ENCODE peak calls at places on chromosomes 2 and 18, in eight cellular contexts. V is GM13976, L is ascending aorta, T is adrenal gland, X is GM13977, S is fibroblast of mammary gland, P is H9, Z is A549. K is an unnamed sample.

GRCh38 chr2:31558401-31559295 is 22.1 kb downstream of the SRD5A2 start:
- DNase-seq in X (no peak), L (no peak), V (no peak), S (peak; percentile 78), Z (no peak), P (no peak), T (no peak), K (no peak)

GRCh38 chr2:223563462-223563861 is 38.7 kb downstream of the SCG2 start:
- DNase-seq in V (no peak), S (peak; percentile 94), P (no peak), T (no peak), L (no peak), X (no peak), Z (peak; percentile 82), K (no peak)

GRCh38 chr2:222939208-222939846 is 78.5 kb downstream of the ACSL3 start:
- DNase-seq in T (peak; percentile 66), V (peak; percentile 28), P (peak; percentile 84), Z (no peak), S (peak; percentile 74), L (no peak), X (peak; percentile 21), K (peak; percentile 24)

GRCh38 chr2:771538-771937 is 94.3 kb upstream of the TMEM18 start:
- DNase-seq in T (no peak), Z (no peak), S (no peak), L (no peak), V (no peak), X (no peak), P (no peak), K (no peak)

GRCh38 chr2:226873051-226873620 is 37.3 kb downstream of the RHBDD1 start:
- DNase-seq in L (no peak), P (no peak), Z (no peak), T (no peak), X (peak; percentile 6), S (peak; percentile 52), V (peak; percentile 8), K (no peak)

GRCh38 chr2:209960676-209961630 is 41.5 kb upstream of the RPE start:
- DNase-seq in Z (peak; percentile 18), T (peak; percentile 82), P (peak; percentile 73), S (peak; percentile 55), X (peak; percentile 44), L (peak; percentile 64), V (peak; percentile 38), K (peak; percentile 40)

GRCh38 chr2:16318474-16319195 is 347.0 kb downstream of the CYRIA start:
- DNase-seq in L (no peak), P (peak; percentile 47), V (no peak), X (no peak), Z (no peak), T (no peak), S (no peak), K (peak; percentile 36)

GRCh38 chr18:8798996-8799395 is 93.6 kb downstream of the MTCL1 start:
- DNase-seq in S (peak; percentile 8), L (no peak), P (no peak), T (peak; percentile 78), Z (no peak), X (no peak), V (no peak), K (no peak)

GRCh38 chr2:226911932-226912331 is 76.1 kb downstream of the RHBDD1 start:
- DNase-seq in X (no peak), Z (no peak), S (peak; percentile 79), P (no peak), T (no peak), V (no peak), L (no peak), K (no peak)

GRCh38 chr18:9960263-9960904 is 46.6 kb downstream of the VAPA start:
- DNase-seq in T (no peak), P (no peak), X (no peak), V (no peak), L (no peak), Z (no peak), S (no peak), K (no peak)

GRCh38 chr18:79934311-79935097 is 16.9 kb downstream of the SLC66A2 start:
- DNase-seq in L (peak; percentile 51), P (peak; percentile 31), X (no peak), V (no peak), Z (no peak), S (no peak), T (peak; percentile 73), K (no peak)

GRCh38 chr2:10267551-10268465 is 34.9 kb upstream of the HPCAL1 start:
- DNase-seq in L (peak; percentile 53), Z (no peak), S (no peak), X (no peak), T (peak; percentile 51), V (no peak), P (peak; percentile 61), K (no peak)

GRCh38 chr2:8252997-8253694 is 428.7 kb upstream of the ID2 start:
- DNase-seq in V (peak; percentile 48), L (no peak), T (no peak), X (peak; percentile 48), Z (no peak), S (no peak), P (no peak), K (peak; percentile 44)

GRCh38 chr2:37343537-37344434 is 644 bp upstream of the QPCT start:
- DNase-seq in X (no peak), Z (peak; percentile 78), L (no peak), S (peak; percentile 81), P (no peak), V (no peak), T (peak; percentile 61), K (no peak)

GRCh38 chr2:102698369-102699111 is 63.3 kb upstream of the TMEM182 start:
- DNase-seq in Z (no peak), V (no peak), L (no peak), S (peak; percentile 57), P (no peak), T (no peak), X (no peak), K (no peak)

GRCh38 chr18:77008006-77008405 is 124.6 kb downstream of the MBP start:
- DNase-seq in X (no peak), V (no peak), L (peak; percentile 51), T (no peak), Z (no peak), P (no peak), S (no peak), K (no peak)

GRCh38 chr2:118375907-118376306 is 287.6 kb downstream of the INSIG2 start:
- DNase-seq in L (no peak), X (no peak), T (no peak), P (no peak), Z (no peak), S (no peak), V (no peak), K (no peak)

GRCh38 chr2:118374974-118375745 is 286.9 kb downstream of the INSIG2 start:
- DNase-seq in Z (no peak), T (no peak), L (no peak), P (no peak), V (no peak), S (peak; percentile 34), X (no peak), K (no peak)

GRCh38 chr2:118372876-118373597 is 284.8 kb downstream of the INSIG2 start:
- DNase-seq in S (no peak), Z (no peak), P (no peak), L (no peak), T (no peak), X (no peak), V (no peak), K (no peak)

GRCh38 chr2:118371500-118371899 is 283.2 kb downstream of the INSIG2 start:
- DNase-seq in V (peak; percentile 17), T (no peak), Z (peak; percentile 10), P (peak; percentile 80), L (no peak), X (peak; percentile 15), S (peak; percentile 76), K (no peak)
- TF ChIP-seq CTCF in V (peak; percentile 27), T (no peak), Z (peak; percentile 58), P (peak; percentile 88), L (no peak), X (peak; percentile 60), S (peak; percentile 92), K (peak; percentile 40)

GRCh38 chr2:68359889-68360288 is 5.2 kb upstream of the PLEK start:
- DNase-seq in V (no peak), P (no peak), L (no peak), Z (no peak), S (no peak), X (no peak), T (no peak), K (no peak)
- TF ChIP-seq CTCF in V (no peak), P (peak; percentile 49), L (no peak), Z (no peak), S (peak; percentile 21), X (no peak), T (no peak), K (no peak)

GRCh38 chr2:215929602-215930335 is 83.6 kb downstream of the MREG start:
- DNase-seq in S (peak; percentile 59), X (no peak), L (no peak), V (no peak), T (no peak), P (no peak), Z (no peak), K (no peak)

GRCh38 chr2:215933141-215933540 is 80.2 kb downstream of the MREG start:
- DNase-seq in P (no peak), S (peak; percentile 51), V (no peak), T (no peak), Z (no peak), X (no peak), L (no peak), K (no peak)

GRCh38 chr2:215931256-215931903 is 82.0 kb downstream of the MREG start:
- DNase-seq in P (no peak), X (peak; percentile 47), S (peak; percentile 85), V (peak; percentile 62), L (peak; percentile 81), T (peak; percentile 87), Z (peak; percentile 48), K (peak; percentile 58)

GRCh38 chr2:215930505-215931233 is 82.7 kb downstream of the MREG start:
- DNase-seq in P (no peak), T (no peak), V (no peak), L (no peak), S (peak; percentile 61), X (no peak), Z (no peak), K (no peak)
- TF ChIP-seq CTCF in P (no peak), T (no peak), V (no peak), L (no peak), S (no peak), X (no peak), Z (no peak), K (no peak)

DNA sequence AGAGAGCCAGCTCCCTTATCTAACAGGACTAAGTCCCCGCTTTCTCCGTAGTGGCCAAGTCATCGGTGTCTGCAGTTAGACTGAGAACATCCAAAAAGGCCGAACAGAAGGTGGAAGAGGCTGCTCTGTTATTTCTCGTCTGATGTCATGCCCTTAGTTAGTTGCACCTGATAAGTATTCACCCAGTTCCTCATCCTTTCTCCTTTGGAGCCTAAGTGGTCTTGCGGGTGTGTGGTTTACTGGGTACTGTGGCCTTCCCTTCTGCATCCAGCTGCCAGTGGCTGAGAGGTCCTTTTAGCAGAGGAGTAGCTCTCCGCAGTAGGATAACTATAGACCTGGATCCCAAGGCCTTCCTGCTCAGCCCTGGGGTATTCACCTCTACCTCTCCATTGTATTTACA is 211.6 kb downstream of the BCL2 start:
- DNase-seq in X (no peak), L (no peak), Z (no peak), V (no peak), P (no peak), S (no peak), T (no peak), K (no peak)
- TF ChIP-seq CTCF in X (no peak), L (no peak), Z (no peak), V (no peak), P (no peak), S (no peak), T (no peak), K (no peak)